ENCODE peak calls at places on chromosomes 1 and 21, in five cellular contexts. J, O, E, I and T are unnamed samples.

GRCh38 chr1:97304366-97304765 is 582.8 kb downstream of the PTBP2 start:
- DNase-seq in O (no peak), E (no peak), J (no peak), I (no peak), T (no peak)

GRCh38 chr1:2825487-2826189 is 24.1 kb upstream of the TTC34 start:
- DNase-seq in I (no peak), E (no peak), O (no peak), J (no peak), T (no peak)

GRCh38 chr1:21861602-21862429 is 49.8 kb downstream of the LDLRAD2 start:
- DNase-seq in I (no peak), J (no peak), O (no peak), E (no peak), T (no peak)

GRCh38 chr21:37587635-37588177 is 221.1 kb downstream of the DYRK1A start:
- DNase-seq in J (no peak), E (no peak), I (no peak), O (no peak), T (no peak)

GRCh38 chr1:33815061-33815460 is 48.8 kb upstream of the HMGB4 start:
- DNase-seq in I (no peak), O (no peak), J (no peak), E (no peak), T (no peak)

GRCh38 chr1:166811691-166812090 is 27.6 kb upstream of the POGK start:
- DNase-seq in E (no peak), I (no peak), O (no peak), J (no peak), T (no peak)

GRCh38 chr1:217453816-217454215 is 177.1 kb downstream of the GPATCH2 start:
- DNase-seq in I (peak; percentile 74), J (no peak), O (no peak), E (no peak), T (no peak)

GRCh38 chr1:169348356-169349036 is 19.1 kb downstream of the NME7 start:
- DNase-seq in J (no peak), O (peak; percentile 62), I (peak; percentile 19), E (no peak), T (no peak)

GRCh38 chr1:181318022-181318857 is 165.1 kb upstream of the CACNA1E start:
- DNase-seq in E (no peak), O (no peak), I (no peak), J (no peak), T (no peak)

GRCh38 chr1:40849801-40850592 is 12.2 kb downstream of the CITED4 start:
- DNase-seq in O (peak; percentile 59), I (peak; percentile 64), E (no peak), J (peak; percentile 77), T (no peak)

GRCh38 chr21:43921979-43922945 is 57.2 kb downstream of the AGPAT3 start:
- DNase-seq in J (no peak), I (no peak), E (no peak), O (peak; percentile 14), T (no peak)

GRCh38 chr1:15929258-15929935 is 46.5 kb downstream of the ZBTB17 start:
- DNase-seq in I (no peak), E (no peak), J (no peak), O (no peak), T (no peak)

GRCh38 chr1:222034790-222035189 is 292.9 kb upstream of the DUSP10 start:
- DNase-seq in I (no peak), E (no peak), O (peak; percentile 46), J (no peak), T (no peak)

GRCh38 chr1:31231802-31232201 is 7.9 kb downstream of the NKAIN1 start:
- DNase-seq in J (no peak), I (no peak), E (no peak), O (no peak), T (no peak)

GRCh38 chr1:180498594-180498993 is 3.8 kb downstream of the ACBD6 start:
- DNase-seq in O (no peak), I (no peak), E (no peak), J (no peak), T (no peak)

GRCh38 chr1:186793582-186793927 is 35.2 kb upstream of the PLA2G4A start:
- DNase-seq in E (no peak), I (no peak), O (no peak), J (no peak), T (no peak)

GRCh38 chr1:3504823-3505155 is 50.3 kb downstream of the ARHGEF16 start:
- DNase-seq in E (no peak), J (no peak), O (no peak), I (no peak), T (no peak)

GRCh38 chr1:116116040-116116439 is 4.8 kb downstream of the MAB21L3 start:
- DNase-seq in I (no peak), E (no peak), O (no peak), J (no peak), T (no peak)

GRCh38 chr1:27934818-27935549 is at the start of gene SMPDL3B:
- DNase-seq in E (no peak), I (no peak), J (peak; percentile 83), O (no peak), T (no peak)

GRCh38 chr1:185644531-185644930 is 89.7 kb upstream of the HMCN1 start:
- DNase-seq in E (no peak), J (no peak), I (no peak), O (no peak), T (no peak)

GRCh38 chr1:46036894-46037596 is 95.4 kb downstream of the PIK3R3 start:
- DNase-seq in I (peak; percentile 82), O (peak; percentile 66), J (peak; percentile 91), E (peak; percentile 22), T (no peak)

GRCh38 chr1:106921186-106921585 is 135.3 kb upstream of the PRMT6 start:
- DNase-seq in J (no peak), E (no peak), O (no peak), I (no peak), T (no peak)

GRCh38 chr1:86778510-86779218 is 74.3 kb downstream of the SH3GLB1 start:
- DNase-seq in J (no peak), I (no peak), E (no peak), O (no peak), T (no peak)
- H3K4me3 ChIP-seq in J (no peak overlapping the region), I (no peak overlapping the region), E (no peak overlapping the region), O (no peak overlapping the region), T (no peak overlapping the region)

DNA sequence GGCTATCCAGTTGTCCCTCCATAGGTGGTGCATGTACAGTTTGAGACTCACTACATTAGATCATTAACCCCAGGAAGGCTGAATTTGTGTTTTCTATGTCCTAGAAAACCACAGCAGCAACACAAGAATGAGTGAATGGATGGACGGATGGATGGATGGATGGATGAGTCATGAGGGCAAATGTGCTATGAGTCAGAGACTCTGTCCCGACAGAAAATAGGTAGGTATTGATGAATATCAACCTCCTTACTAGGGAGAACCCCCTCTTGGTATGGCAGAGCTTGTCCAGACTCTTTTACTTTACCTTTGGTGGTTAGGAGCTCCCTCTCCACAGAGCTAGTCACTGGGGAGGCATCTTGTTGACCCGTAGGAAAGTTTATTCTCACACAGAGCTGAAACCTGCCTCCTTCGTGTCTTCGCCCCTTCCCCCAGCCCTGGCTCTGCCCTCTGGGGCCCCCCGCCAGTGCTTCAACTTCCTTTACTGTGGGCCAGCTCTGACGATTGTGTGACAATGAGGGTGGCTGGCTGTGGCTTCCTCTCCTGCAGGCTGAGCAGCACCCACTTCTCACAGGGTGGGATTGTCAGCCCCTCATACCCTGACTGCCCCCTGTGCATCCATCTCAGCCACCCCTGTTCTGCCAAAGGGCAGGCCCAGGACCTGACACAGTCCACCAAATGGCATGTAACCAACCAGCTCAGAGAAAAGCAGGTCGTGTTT is 145.2 kb downstream of the FOXD2 start:
- DNase-seq in J (no peak), O (no peak), I (no peak), E (no peak), T (peak; percentile 55)
- H3K4me3 ChIP-seq in J (no peak overlapping the region), O (no peak overlapping the region), I (no peak overlapping the region), E (no peak overlapping the region), T (no peak overlapping the region)

DNA sequence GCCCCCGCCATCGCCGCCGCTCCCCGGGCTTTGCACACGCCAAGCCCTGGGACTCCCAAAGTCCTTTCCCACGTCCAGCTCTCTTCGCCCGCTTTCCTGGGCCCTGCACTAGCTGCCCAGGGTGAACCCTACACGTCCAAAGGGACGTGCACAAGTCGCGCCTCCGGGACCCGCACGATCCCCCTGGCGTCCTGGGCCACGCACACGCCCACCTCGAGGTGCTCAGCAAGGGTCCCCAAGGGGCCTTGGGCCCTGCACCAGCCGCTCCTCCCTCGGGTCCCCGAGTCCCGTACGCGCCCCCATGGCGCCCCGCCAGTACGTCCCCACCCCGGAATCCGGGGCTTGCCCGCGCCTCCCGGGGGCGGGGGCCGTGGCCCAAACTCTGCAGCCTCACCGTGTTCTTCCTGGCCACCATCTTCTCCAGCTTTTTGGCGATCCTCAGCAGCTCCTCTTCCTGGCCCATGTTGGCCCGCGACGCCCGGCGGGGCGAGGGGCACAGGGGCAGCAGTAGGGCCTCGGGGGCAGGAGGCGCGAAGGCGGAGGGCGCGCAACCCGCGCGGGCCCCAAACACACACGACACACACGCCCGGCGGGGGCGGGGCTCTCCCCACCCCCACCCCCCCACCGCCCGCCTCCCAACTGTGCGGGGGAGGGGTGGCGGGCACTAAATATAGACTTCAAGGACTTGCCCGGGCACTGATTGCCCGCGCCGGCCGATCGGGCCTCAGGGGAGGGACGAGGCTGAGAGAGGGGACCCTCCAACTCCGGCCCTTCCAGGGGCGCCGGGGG is at the start of gene TCEA3:
- DNase-seq in E (no peak), O (no peak), J (peak; percentile 85), I (peak; percentile 68), T (no peak)
- H3K4me3 ChIP-seq in E (peak within 1 kb of the TSS; percentile 68), O (no peak within 1 kb of the TSS), J (peak within 1 kb of the TSS; percentile 56), I (peak within 1 kb of the TSS; percentile 88), T (peak within 1 kb of the TSS; percentile 65)

DNA sequence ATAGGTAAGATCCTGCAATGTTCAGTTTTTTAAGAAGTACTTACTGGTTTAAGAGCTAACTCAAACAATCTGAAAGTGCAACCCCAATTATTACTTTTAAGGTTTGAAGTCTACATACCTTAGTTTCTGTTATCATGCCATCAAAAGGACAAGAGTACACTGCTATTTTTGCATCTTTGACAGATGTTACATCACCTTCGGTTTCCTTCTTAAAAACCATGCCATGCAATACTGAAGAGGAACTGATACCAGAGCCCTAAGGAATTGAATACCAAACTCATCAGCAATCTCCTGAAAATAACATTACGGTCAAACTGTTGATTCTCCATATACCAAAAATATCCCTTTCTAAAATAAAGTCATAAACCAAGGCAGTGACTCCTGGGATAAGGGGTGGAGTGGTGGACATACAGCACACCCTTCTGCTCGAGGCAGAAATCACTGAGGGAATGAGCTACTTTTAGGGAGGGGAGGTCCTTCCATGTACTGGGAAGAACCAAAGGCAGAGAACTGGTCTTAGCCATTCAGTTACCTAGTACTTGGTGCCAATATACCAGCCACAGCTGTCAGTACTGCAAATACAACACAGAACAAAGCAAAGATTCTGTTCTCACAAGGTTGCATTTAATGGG is 8.5 kb downstream of the CCT8 start:
- DNase-seq in J (no peak), E (no peak), O (no peak), I (no peak), T (no peak)
- H3K4me3 ChIP-seq in J (no peak overlapping the region), E (no peak overlapping the region), O (no peak overlapping the region), I (no peak overlapping the region), T (no peak overlapping the region)

GRCh38 chr21:44982558-44983244 is 42.9 kb downstream of the SLX9 start:
- DNase-seq in J (no peak), E (no peak), O (no peak), I (peak; percentile 56), T (no peak)
- H3K4me3 ChIP-seq in J (no peak overlapping the region), E (no peak overlapping the region), O (no peak overlapping the region), I (no peak overlapping the region), T (no peak overlapping the region)

DNA sequence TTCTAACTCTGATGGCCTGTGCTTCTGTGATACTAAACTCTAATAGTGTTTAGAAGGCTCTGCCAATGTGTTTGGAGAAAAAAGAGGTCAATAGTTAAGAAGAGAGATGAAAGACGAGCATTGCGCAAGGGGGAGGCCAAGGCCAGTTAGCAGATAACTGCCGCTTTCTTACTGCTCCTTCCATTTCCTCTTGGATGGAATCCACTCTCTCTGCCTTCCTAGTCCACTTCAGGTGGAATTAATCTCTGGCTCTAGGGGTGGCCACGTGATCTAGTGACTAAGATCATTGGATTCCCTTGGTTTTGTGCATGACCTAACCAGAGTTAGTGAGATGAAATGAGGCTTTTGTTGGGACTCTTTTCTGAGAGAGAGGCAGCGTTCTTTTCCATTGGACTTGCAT is 148.3 kb downstream of the ACTL8 start:
- DNase-seq in I (no peak), E (no peak), J (no peak), O (no peak), T (no peak)
- H3K4me3 ChIP-seq in I (no peak overlapping the region), E (no peak overlapping the region), J (no peak overlapping the region), O (no peak overlapping the region), T (no peak overlapping the region)